ENCODE peak calls at places on chromosomes 3 and 15, in four cellular contexts. G is sigmoid colon, I is adrenal gland, K is ovary. A is an unnamed sample.
A peak's percentile ranks its signal among the peaks of the same experiment; 100 is the strongest.

GRCh38 chr3:160685144-160685766 is 8.3 kb downstream of the ARL14 start:
- DNase-seq in G (no peak), K (no peak), I (no peak), A (no peak)

GRCh38 chr15:40785814-40786213 is 16.0 kb downstream of the C15orf62 start:
- DNase-seq in I (no peak), K (no peak), G (no peak), A (no peak)

GRCh38 chr3:24838533-24838932 is 343.9 kb upstream of the THRB start:
- DNase-seq in I (no peak), G (no peak), K (no peak), A (no peak)

GRCh38 chr3:131960324-131960723 is 74.5 kb downstream of the CPNE4 start:
- DNase-seq in G (no peak), K (no peak), I (no peak), A (no peak)

GRCh38 chr15:95291878-95292472 is 1038.5 kb upstream of the NR2F2 start:
- DNase-seq in K (no peak), G (no peak), I (no peak), A (no peak)

GRCh38 chr15:99703603-99704443 is 29.4 kb downstream of the LYSMD4 start:
- DNase-seq in K (no peak), G (no peak), I (no peak), A (peak; percentile 50)

GRCh38 chr3:48535578-48535977 is 21.0 kb downstream of the PFKFB4 start:
- DNase-seq in G (no peak), K (no peak), I (no peak), A (no peak)

GRCh38 chr15:22806664-22807063 is 20.2 kb downstream of the NIPA1 start:
- DNase-seq in G (no peak), I (no peak), K (no peak), A (no peak)

GRCh38 chr3:149969110-149969944 is 1.4 kb downstream of the PFN2 start:
- DNase-seq in G (peak; percentile 74), I (peak; percentile 56), K (peak; percentile 47), A (peak; percentile 57)

GRCh38 chr3:126287536-126288181 is 69.5 kb downstream of the KLF15 start:
- DNase-seq in K (peak; percentile 85), G (peak; percentile 92), I (peak; percentile 67), A (peak; percentile 47)

GRCh38 chr15:52567886-52568568 is 803 bp downstream of the ARPP19 start:
- DNase-seq in K (no peak), G (no peak), I (peak; percentile 43), A (no peak)

GRCh38 chr3:42024578-42025387 is 62.9 kb upstream of the ULK4 start:
- DNase-seq in I (peak; percentile 21), K (no peak), G (no peak), A (no peak)

GRCh38 chr3:39150170-39150802 is 3.1 kb downstream of the CSRNP1 start:
- DNase-seq in G (no peak), I (peak; percentile 60), K (no peak), A (no peak)

GRCh38 chr3:105837143-105837740 is 31.6 kb downstream of the CBLB start:
- DNase-seq in G (no peak), K (no peak), I (no peak), A (no peak)

GRCh38 chr15:64568765-64569164 is 108.4 kb downstream of the ZNF609 start:
- DNase-seq in K (no peak), G (no peak), I (no peak), A (no peak)

GRCh38 chr3:73137736-73138403 is 76.4 kb downstream of the EBLN2 start:
- DNase-seq in K (no peak), G (no peak), I (no peak), A (no peak)

GRCh38 chr3:14633819-14634424 is 17.6 kb upstream of the CCDC174 start:
- DNase-seq in G (no peak), I (peak; percentile 43), K (no peak), A (no peak)

GRCh38 chr3:149783576-149783975 is 8.8 kb downstream of the ANKUB1 start:
- DNase-seq in K (no peak), G (no peak), I (no peak), A (no peak)

GRCh38 chr3:184176377-184177330 is 2.0 kb downstream of the AP2M1 start:
- DNase-seq in G (peak; percentile 87), K (peak; percentile 78), I (peak; percentile 93), A (peak; percentile 58)

GRCh38 chr15:64742385-64742784 is 33.0 kb downstream of the RBPMS2 start:
- DNase-seq in K (no peak), I (no peak), G (no peak), A (no peak)

GRCh38 chr3:179068779-179069530 is 2.7 kb downstream of the ZMAT3 start:
- DNase-seq in I (no peak), K (no peak), G (no peak), A (no peak)

GRCh38 chr3:178474526-178474925 is 61.7 kb upstream of the KCNMB2 start:
- DNase-seq in G (no peak), K (no peak), I (no peak), A (no peak)

GRCh38 chr15:98903377-98904018 is 104.1 kb downstream of the PGPEP1L start:
- DNase-seq in I (no peak), K (no peak), G (no peak), A (no peak)

GRCh38 chr15:83734487-83734886 is 80.6 kb downstream of the ADAMTSL3 start:
- DNase-seq in K (no peak), G (no peak), I (no peak), A (no peak)

GRCh38 chr3:150787741-150788370 is 24.9 kb upstream of the SIAH2 start:
- DNase-seq in G (peak; percentile 87), I (peak; percentile 86), K (peak; percentile 93), A (peak; percentile 82)

GRCh38 chr15:55588070-55588817 is at the start of gene PYGO1:
- DNase-seq in I (peak; percentile 56), G (peak; percentile 81), K (peak; percentile 79), A (peak; percentile 27)

GRCh38 chr3:280691-281090 is 84.1 kb downstream of the CHL1 start:
- DNase-seq in G (no peak), I (no peak), K (no peak), A (no peak)

GRCh38 chr3:279325-279724 is 82.8 kb downstream of the CHL1 start:
- DNase-seq in G (no peak), I (no peak), K (no peak), A (no peak)

GRCh38 chr3:284316-284715 is 87.8 kb downstream of the CHL1 start:
- DNase-seq in K (no peak), G (no peak), I (no peak), A (no peak)

GRCh38 chr3:277873-278272 is 81.3 kb downstream of the CHL1 start:
- DNase-seq in G (no peak), I (no peak), K (no peak), A (no peak)

DNA sequence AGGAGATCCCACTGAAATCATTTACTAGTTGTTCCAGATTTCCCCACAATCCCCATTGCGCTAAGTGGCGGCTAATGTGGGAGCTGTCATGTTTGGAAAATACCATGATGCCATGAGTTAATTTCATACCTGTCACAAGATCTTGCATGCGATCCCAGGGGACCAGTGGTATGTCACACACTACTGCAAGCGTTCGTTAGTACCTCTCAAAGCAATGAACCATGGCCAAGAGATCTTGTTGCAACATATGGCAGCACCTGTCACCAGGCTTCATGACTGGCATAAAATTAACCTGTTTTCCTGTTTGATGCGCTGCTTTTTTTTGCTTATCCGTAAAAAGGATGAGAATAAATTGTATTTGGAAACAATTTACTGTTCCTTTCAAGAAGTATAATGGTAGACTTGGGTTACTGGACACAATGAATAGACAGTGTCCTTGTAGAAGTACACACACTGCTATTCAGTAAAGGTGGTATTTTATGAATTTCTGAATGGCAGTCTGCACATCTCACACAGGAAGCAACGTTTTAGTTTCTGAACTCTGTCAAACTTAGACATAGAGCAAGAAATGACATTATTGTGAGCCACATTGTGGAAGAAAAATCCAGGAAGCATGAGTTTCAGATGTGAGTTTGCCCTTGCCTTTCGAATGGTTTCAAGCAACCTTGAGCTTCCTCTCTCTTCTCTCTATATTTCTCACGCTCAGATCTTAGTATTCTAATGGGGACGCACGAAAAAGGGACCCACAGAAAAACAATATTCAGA is 81.9 kb downstream of the CHL1 start:
- DNase-seq in G (no peak), K (no peak), I (no peak), A (no peak)
- TF ChIP-seq POLR2A in G (no peak), K (no peak), I (no peak), A (no peak)

DNA sequence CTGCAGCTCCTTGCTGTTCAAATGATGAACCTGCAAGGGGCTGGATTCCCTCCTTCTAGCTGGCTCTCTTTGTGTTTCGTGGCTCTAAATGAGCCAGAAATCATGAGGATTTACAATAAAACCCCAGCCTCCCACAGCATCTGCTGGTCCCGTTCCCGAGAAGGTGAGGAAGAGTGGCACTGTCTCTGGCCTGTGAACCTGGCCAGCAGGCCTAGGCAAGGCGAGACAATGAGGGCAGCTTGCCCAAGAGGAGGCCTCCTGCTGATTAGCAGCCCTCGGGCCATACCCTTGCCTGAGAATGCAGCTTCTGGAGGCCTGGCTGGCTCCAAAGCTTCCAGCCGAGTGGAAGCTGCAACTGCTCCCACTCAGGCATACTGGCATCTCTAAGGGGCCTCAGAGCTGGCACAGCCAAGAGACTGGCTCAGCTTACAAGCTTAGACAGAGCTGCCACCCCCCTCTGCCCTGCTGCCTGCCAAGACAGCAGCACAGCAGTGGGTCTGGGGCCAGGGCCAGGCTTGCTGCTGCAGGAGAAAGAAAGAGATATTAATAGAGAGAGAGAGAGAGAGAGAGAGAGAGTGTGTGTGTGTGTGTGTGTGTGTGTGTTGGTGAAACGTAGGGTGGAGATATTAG is 76.5 kb downstream of the HMG20A start:
- DNase-seq in G (peak; percentile 91), K (peak; percentile 68), I (peak; percentile 74), A (peak; percentile 24)
- H3K4me3 ChIP-seq in G (no peak overlapping the region), K (no peak overlapping the region), I (no peak overlapping the region), A (no peak overlapping the region)

DNA sequence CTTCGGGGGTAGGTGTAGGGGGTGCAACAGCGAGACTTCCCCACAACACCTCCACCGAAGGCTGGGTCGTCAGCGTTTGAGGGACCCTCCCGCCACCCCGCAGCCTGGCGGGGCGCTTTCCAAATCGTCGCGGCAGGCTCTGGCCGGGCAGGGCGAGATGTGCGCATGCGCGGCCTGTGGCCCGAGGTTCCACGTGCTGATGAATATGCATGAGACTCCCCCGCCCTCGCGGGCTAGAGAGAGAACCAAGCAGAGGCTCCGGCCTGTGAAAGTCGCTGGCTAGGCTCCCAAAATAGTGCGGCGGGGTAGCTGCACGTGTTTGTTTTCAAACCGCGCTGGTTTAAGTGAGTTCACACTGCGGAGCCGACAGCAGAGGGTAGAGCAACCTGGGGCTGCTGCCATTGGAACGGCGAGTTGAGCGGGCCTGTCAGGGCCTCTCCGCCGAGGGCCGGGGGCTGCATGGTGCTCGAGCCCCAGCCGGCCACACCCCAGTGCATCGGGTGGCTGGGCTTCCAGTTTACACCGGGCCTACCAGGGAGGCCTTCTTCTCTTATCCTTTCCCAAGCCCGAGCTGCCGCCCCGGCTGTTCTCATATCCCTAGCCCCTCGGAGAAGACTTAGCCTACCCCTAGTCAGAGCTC is 10.0 kb downstream of the ZIC1 start:
- DNase-seq in G (no peak), I (peak; percentile 21), K (peak; percentile 74), A (no peak)
- H3K27me3 ChIP-seq in G (peaks cover 96% of the 10 kb centered on the region), I (peaks cover 88% of the 10 kb centered on the region), K (no peaks in the 10 kb centered on the region), A (no peaks in the 10 kb centered on the region)

GRCh38 chr3:107705046-107705445 is 182.3 kb downstream of the BBX start:
- DNase-seq in K (no peak), G (no peak), I (no peak), A (no peak)

GRCh38 chr3:107699682-107700081 is 176.9 kb downstream of the BBX start:
- DNase-seq in G (no peak), K (no peak), I (no peak), A (no peak)

GRCh38 chr3:107704477-107704876 is 181.7 kb downstream of the BBX start:
- DNase-seq in K (no peak), I (no peak), G (no peak), A (no peak)

DNA sequence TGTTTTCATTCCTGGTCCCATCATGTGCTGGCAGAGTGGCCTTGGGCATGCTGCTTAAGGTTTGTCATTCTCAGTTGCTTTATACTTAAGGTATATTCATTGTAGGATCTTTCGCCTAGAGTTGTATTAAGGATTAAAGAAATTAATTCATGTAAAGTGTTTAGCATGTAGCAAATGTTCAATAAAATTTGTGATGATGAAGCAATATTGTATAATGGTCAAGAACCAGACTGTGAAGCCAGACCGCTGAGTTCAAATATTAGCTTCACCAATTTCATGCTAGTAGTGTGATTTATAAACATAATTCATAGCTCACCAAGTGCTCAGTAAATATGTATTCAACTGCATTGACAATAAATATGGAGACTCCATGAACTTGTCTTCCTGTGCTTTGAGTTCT is 178.5 kb downstream of the BBX start:
- DNase-seq in K (no peak), G (no peak), I (no peak), A (no peak)
- TF ChIP-seq POLR2A in K (no peak), G (no peak), I (no peak), A (no peak)